ENCODE peak calls at places on chromosomes 11 and 22, in ten cellular contexts. One of them, this sample, is unnamed.

GRCh38 chr22:44329179-44329796 is 16.5 kb upstream of the SHISAL1 start:
- DNase-seq in AG04450: no peak
- DNase-seq in coronary artery: no peak
- DNase-seq in uterus: no peak
- DNase-seq in PC-9: peak; percentile 56
- DNase-seq in tibial artery: no peak
- DNase-seq in IMR-90: peak; percentile 27
- DNase-seq in fibroblast of lung: no peak
- DNase-seq in colonic mucosa: no peak
- DNase-seq in ascending aorta: no peak
- DNase-seq in this sample: peak; percentile 57

GRCh38 chr11:92770981-92771380 is 198.5 kb upstream of the MTNR1B start:
- DNase-seq in fibroblast of lung: no peak
- DNase-seq in tibial artery: no peak
- DNase-seq in colonic mucosa: no peak
- DNase-seq in ascending aorta: no peak
- DNase-seq in uterus: no peak
- DNase-seq in coronary artery: no peak
- DNase-seq in AG04450: no peak
- DNase-seq in PC-9: no peak
- DNase-seq in IMR-90: no peak
- DNase-seq in this sample: no peak

GRCh38 chr11:104967493-104968364 is 645 bp downstream of the CASP4 start:
- DNase-seq in IMR-90: peak; percentile 16
- DNase-seq in fibroblast of lung: no peak
- DNase-seq in uterus: no peak
- DNase-seq in ascending aorta: no peak
- DNase-seq in AG04450: no peak
- DNase-seq in tibial artery: no peak
- DNase-seq in colonic mucosa: no peak
- DNase-seq in PC-9: no peak
- DNase-seq in coronary artery: no peak
- DNase-seq in this sample: no peak

GRCh38 chr22:48652796-48653195 is 1174.9 kb downstream of the BRD1 start:
- DNase-seq in uterus: no peak
- DNase-seq in PC-9: no peak
- DNase-seq in coronary artery: no peak
- DNase-seq in fibroblast of lung: no peak
- DNase-seq in IMR-90: no peak
- DNase-seq in AG04450: no peak
- DNase-seq in colonic mucosa: no peak
- DNase-seq in tibial artery: no peak
- DNase-seq in ascending aorta: no peak
- DNase-seq in this sample: no peak

GRCh38 chr11:45665206-45665932 is at the start of gene CHST1:
- DNase-seq in coronary artery: no peak
- DNase-seq in IMR-90: no peak
- DNase-seq in AG04450: no peak
- DNase-seq in ascending aorta: peak; percentile 85
- DNase-seq in PC-9: peak; percentile 33
- DNase-seq in colonic mucosa: peak; percentile 27
- DNase-seq in fibroblast of lung: peak; percentile 32
- DNase-seq in tibial artery: peak; percentile 55
- DNase-seq in uterus: peak; percentile 37
- DNase-seq in this sample: no peak

GRCh38 chr11:112863304-112863703 is 97.9 kb upstream of the NCAM1 start:
- DNase-seq in colonic mucosa: no peak
- DNase-seq in PC-9: no peak
- DNase-seq in tibial artery: no peak
- DNase-seq in coronary artery: no peak
- DNase-seq in ascending aorta: no peak
- DNase-seq in IMR-90: no peak
- DNase-seq in fibroblast of lung: no peak
- DNase-seq in AG04450: no peak
- DNase-seq in uterus: no peak
- DNase-seq in this sample: no peak

GRCh38 chr11:128498846-128499245 is 88.5 kb downstream of the ETS1 start:
- DNase-seq in fibroblast of lung: peak; percentile 76
- DNase-seq in PC-9: no peak
- DNase-seq in tibial artery: no peak
- DNase-seq in AG04450: no peak
- DNase-seq in IMR-90: peak; percentile 67
- DNase-seq in ascending aorta: no peak
- DNase-seq in colonic mucosa: no peak
- DNase-seq in coronary artery: no peak
- DNase-seq in uterus: no peak
- DNase-seq in this sample: no peak

GRCh38 chr11:94449029-94449428 is 44.6 kb downstream of the MRE11 start:
- DNase-seq in fibroblast of lung: no peak
- DNase-seq in ascending aorta: no peak
- DNase-seq in uterus: no peak
- DNase-seq in AG04450: no peak
- DNase-seq in PC-9: no peak
- DNase-seq in IMR-90: no peak
- DNase-seq in coronary artery: no peak
- DNase-seq in tibial artery: no peak
- DNase-seq in colonic mucosa: no peak
- DNase-seq in this sample: no peak

GRCh38 chr22:43884600-43885318 is 7.1 kb downstream of the PNPLA5 start:
- DNase-seq in tibial artery: peak; percentile 29
- DNase-seq in IMR-90: peak; percentile 31
- DNase-seq in fibroblast of lung: peak; percentile 25
- DNase-seq in coronary artery: no peak
- DNase-seq in ascending aorta: no peak
- DNase-seq in uterus: no peak
- DNase-seq in colonic mucosa: peak; percentile 62
- DNase-seq in AG04450: no peak
- DNase-seq in PC-9: peak; percentile 60
- DNase-seq in this sample: peak; percentile 86

GRCh38 chr22:38416621-38417251 is 38.3 kb downstream of the KCNJ4 start:
- DNase-seq in PC-9: no peak
- DNase-seq in IMR-90: no peak
- DNase-seq in uterus: no peak
- DNase-seq in tibial artery: no peak
- DNase-seq in fibroblast of lung: no peak
- DNase-seq in coronary artery: peak; percentile 58
- DNase-seq in colonic mucosa: no peak
- DNase-seq in AG04450: no peak
- DNase-seq in ascending aorta: peak; percentile 50
- DNase-seq in this sample: peak; percentile 47

GRCh38 chr11:33463059-33463458 is 205.9 kb downstream of the HIPK3 start:
- DNase-seq in uterus: no peak
- DNase-seq in IMR-90: peak; percentile 69
- DNase-seq in AG04450: no peak
- DNase-seq in tibial artery: no peak
- DNase-seq in colonic mucosa: no peak
- DNase-seq in fibroblast of lung: peak; percentile 42
- DNase-seq in coronary artery: no peak
- DNase-seq in PC-9: no peak
- DNase-seq in ascending aorta: no peak
- DNase-seq in this sample: no peak

GRCh38 chr22:29480512-29481264 is 670 bp downstream of the NEFH start:
- DNase-seq in fibroblast of lung: peak; percentile 60
- DNase-seq in ascending aorta: no peak
- DNase-seq in AG04450: no peak
- DNase-seq in tibial artery: no peak
- DNase-seq in PC-9: peak; percentile 54
- DNase-seq in uterus: no peak
- DNase-seq in coronary artery: no peak
- DNase-seq in IMR-90: peak; percentile 56
- DNase-seq in colonic mucosa: no peak
- DNase-seq in this sample: no peak

GRCh38 chr11:63564785-63565350 is 1.7 kb upstream of the PLAAT2 start:
- DNase-seq in coronary artery: no peak
- DNase-seq in tibial artery: no peak
- DNase-seq in colonic mucosa: peak; percentile 82
- DNase-seq in uterus: no peak
- DNase-seq in ascending aorta: no peak
- DNase-seq in AG04450: no peak
- DNase-seq in IMR-90: no peak
- DNase-seq in fibroblast of lung: no peak
- DNase-seq in PC-9: peak; percentile 75
- DNase-seq in this sample: peak; percentile 49

GRCh38 chr11:120248551-120249278 is 8.8 kb downstream of the POU2F3 start:
- DNase-seq in coronary artery: no peak
- DNase-seq in colonic mucosa: no peak
- DNase-seq in IMR-90: peak; percentile 48
- DNase-seq in uterus: no peak
- DNase-seq in PC-9: no peak
- DNase-seq in AG04450: no peak
- DNase-seq in tibial artery: no peak
- DNase-seq in ascending aorta: no peak
- DNase-seq in fibroblast of lung: peak; percentile 71
- DNase-seq in this sample: no peak

DNA sequence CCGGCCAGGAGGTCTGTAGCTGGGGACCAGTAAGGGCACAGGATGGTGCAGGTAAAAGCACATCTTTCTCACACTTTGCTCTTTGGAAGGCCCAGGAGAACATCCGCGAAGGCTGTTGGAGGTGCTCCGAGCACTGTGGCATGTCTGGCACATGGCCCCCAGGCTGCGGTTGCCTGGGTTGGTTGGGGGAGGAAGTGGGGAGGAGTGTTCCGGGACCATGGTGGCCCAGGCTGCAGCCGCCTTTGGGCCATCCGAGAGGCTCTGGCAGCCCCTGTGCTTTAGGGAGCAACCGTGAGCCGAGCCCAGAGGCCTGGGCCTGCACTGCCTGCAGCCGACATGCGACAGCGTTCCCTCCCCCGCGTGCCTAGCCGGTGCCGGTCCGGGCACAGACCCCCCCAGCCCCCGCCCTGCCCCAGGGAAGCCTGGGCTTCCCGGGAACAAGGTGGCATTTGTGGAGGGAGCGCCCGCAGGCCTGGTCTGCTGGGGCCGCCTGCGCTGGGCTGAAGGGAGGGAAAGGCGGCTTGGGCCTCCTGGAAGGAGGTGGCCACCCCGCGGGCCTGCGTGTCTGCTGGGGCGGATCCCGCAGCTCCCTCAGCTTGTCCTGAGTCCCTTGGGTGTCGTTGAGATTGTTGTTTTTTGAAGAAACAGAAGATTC is 57.9 kb downstream of the GRAMD4 start:
- DNase-seq in ascending aorta: no peak
- DNase-seq in coronary artery: no peak
- DNase-seq in PC-9: no peak
- DNase-seq in AG04450: no peak
- DNase-seq in IMR-90: no peak
- DNase-seq in tibial artery: no peak
- DNase-seq in uterus: no peak
- DNase-seq in colonic mucosa: no peak
- DNase-seq in fibroblast of lung: no peak
- DNase-seq in this sample: no peak
- H3K27ac ChIP-seq in ascending aorta: no peak overlapping the region
- H3K27ac ChIP-seq in coronary artery: no peak overlapping the region
- H3K27ac ChIP-seq in PC-9: no peak overlapping the region
- H3K27ac ChIP-seq in AG04450: no peak overlapping the region
- H3K27ac ChIP-seq in IMR-90: no peak overlapping the region
- H3K27ac ChIP-seq in tibial artery: no peak overlapping the region
- H3K27ac ChIP-seq in uterus: no peak overlapping the region
- H3K27ac ChIP-seq in colonic mucosa: no peak overlapping the region
- H3K27ac ChIP-seq in fibroblast of lung: no peak overlapping the region
- H3K27ac ChIP-seq in this sample: no peak overlapping the region

DNA sequence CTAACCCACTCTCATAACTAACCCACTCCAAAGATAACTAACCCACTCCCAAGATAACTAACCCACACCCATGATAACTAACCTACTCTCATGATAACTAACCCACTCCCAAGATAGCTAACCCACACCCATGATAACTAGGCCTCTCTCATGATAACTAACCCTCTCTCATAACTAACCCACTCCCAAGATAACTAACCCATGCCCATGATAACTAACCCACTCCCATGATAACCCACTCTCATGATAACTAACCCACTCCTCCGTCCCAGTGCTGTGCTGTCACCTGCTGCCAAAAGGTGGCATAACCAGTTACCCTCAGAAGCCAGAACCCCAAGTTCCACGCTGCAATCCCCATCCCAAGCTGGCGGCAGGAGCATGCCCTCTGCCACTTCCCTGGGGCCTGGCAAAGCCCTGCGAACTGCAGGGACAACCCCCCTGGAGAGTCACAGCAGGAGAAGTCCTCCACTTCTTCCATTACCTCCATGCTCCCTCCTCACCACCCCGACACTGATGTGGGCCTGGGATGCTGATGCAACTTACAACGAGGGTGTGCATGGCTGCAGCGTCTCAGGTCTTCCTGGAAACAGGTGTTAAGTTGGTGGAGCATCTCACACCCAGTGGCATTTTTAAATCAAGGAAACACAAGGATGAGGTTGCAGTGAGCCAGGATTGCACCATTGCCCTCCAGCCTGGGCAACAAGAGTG is 30.8 kb upstream of the CELSR1 start:
- DNase-seq in PC-9: no peak
- DNase-seq in fibroblast of lung: no peak
- DNase-seq in coronary artery: no peak
- DNase-seq in uterus: no peak
- DNase-seq in IMR-90: no peak
- DNase-seq in tibial artery: no peak
- DNase-seq in AG04450: no peak
- DNase-seq in colonic mucosa: no peak
- DNase-seq in ascending aorta: no peak
- DNase-seq in this sample: peak; percentile 22
- TF ChIP-seq CTCF in PC-9: no peak
- TF ChIP-seq CTCF in fibroblast of lung: no peak
- TF ChIP-seq CTCF in coronary artery: no peak
- TF ChIP-seq CTCF in uterus: no peak
- TF ChIP-seq CTCF in IMR-90: no peak
- TF ChIP-seq CTCF in tibial artery: no peak
- TF ChIP-seq CTCF in AG04450: no peak
- TF ChIP-seq CTCF in colonic mucosa: no peak
- TF ChIP-seq CTCF in ascending aorta: no peak
- TF ChIP-seq CTCF in this sample: no peak

DNA sequence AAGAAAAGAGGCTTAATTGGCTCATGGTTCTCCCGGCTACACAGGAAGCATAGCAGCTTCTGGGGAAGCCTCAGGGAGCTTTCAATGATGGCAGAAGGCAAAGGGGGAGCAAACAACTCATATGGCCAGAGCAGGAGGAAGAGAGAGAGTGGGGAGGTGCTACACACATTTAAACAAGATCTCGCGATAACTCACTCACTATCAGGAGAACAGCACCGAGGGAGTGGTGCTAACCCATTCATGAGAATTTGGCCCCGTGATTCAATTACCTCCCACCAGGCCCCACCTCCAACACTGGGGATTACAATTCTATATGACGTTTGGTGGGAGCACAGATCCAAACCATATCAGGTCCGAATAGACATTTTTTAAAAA is 41.7 kb upstream of the APLNR start:
- DNase-seq in ascending aorta: no peak
- DNase-seq in colonic mucosa: no peak
- DNase-seq in IMR-90: no peak
- DNase-seq in coronary artery: no peak
- DNase-seq in AG04450: no peak
- DNase-seq in uterus: no peak
- DNase-seq in fibroblast of lung: no peak
- DNase-seq in tibial artery: no peak
- DNase-seq in PC-9: no peak
- DNase-seq in this sample: no peak
- H3K27ac ChIP-seq in ascending aorta: no peak overlapping the region
- H3K27ac ChIP-seq in colonic mucosa: peak overlapping the region; percentile 72
- H3K27ac ChIP-seq in IMR-90: peak overlapping the region; percentile 84
- H3K27ac ChIP-seq in coronary artery: no peak overlapping the region
- H3K27ac ChIP-seq in AG04450: peak overlapping the region; percentile 95
- H3K27ac ChIP-seq in uterus: no peak overlapping the region
- H3K27ac ChIP-seq in fibroblast of lung: peak overlapping the region; percentile 65
- H3K27ac ChIP-seq in tibial artery: no peak overlapping the region
- H3K27ac ChIP-seq in PC-9: peak overlapping the region; percentile 90
- H3K27ac ChIP-seq in this sample: no peak overlapping the region

GRCh38 chr11:11483622-11484021 is 130.6 kb upstream of the CSNK2A3 start:
- DNase-seq in coronary artery: no peak
- DNase-seq in tibial artery: no peak
- DNase-seq in PC-9: no peak
- DNase-seq in fibroblast of lung: peak; percentile 15
- DNase-seq in colonic mucosa: no peak
- DNase-seq in uterus: no peak
- DNase-seq in AG04450: no peak
- DNase-seq in ascending aorta: no peak
- DNase-seq in IMR-90: no peak
- DNase-seq in this sample: no peak
- TF ChIP-seq CTCF in coronary artery: no peak
- TF ChIP-seq CTCF in tibial artery: no peak
- TF ChIP-seq CTCF in PC-9: no peak
- TF ChIP-seq CTCF in fibroblast of lung: no peak
- TF ChIP-seq CTCF in colonic mucosa: no peak
- TF ChIP-seq CTCF in uterus: no peak
- TF ChIP-seq CTCF in AG04450: no peak
- TF ChIP-seq CTCF in ascending aorta: no peak
- TF ChIP-seq CTCF in IMR-90: no peak
- TF ChIP-seq CTCF in this sample: no peak

This sample was measured in left lung.